ENCODE peak calls at places on chromosomes 6 and 20, in ten cellular contexts. One of them, this sample, is unnamed.

GRCh38 chr6:89564752-89565427 is 73.7 kb downstream of the LYRM2 start:
- DNase-seq in left cardiac atrium: no peak
- DNase-seq in aorta: no peak
- DNase-seq in mucosa of descending colon: no peak
- DNase-seq in fibroblast of mammary gland: peak; percentile 1
- DNase-seq in SHP77 treated with DMSO at 0.1 percent for 48 hours: no peak
- DNase-seq in effector memory CD4-positive, alpha-beta T cell: no peak
- DNase-seq in Ammon's horn: no peak
- DNase-seq in activated CD4-positive, alpha-beta T cell treated with anti-CD3 and anti-CD28 coated beads, Interleukin-2, amount 50 U/mL, for 4 hours: no peak
- DNase-seq in NCI-H446 treated with DMSO at 0.1 percent for 48 hours: no peak
- DNase-seq in this sample: no peak

GRCh38 chr20:4068708-4069107 is 53.4 kb upstream of the RNF24 start:
- DNase-seq in left cardiac atrium: no peak
- DNase-seq in aorta: no peak
- DNase-seq in mucosa of descending colon: no peak
- DNase-seq in fibroblast of mammary gland: peak; percentile 49
- DNase-seq in SHP77 treated with DMSO at 0.1 percent for 48 hours: no peak
- DNase-seq in effector memory CD4-positive, alpha-beta T cell: no peak
- DNase-seq in Ammon's horn: no peak
- DNase-seq in activated CD4-positive, alpha-beta T cell treated with anti-CD3 and anti-CD28 coated beads, Interleukin-2, amount 50 U/mL, for 4 hours: no peak
- DNase-seq in NCI-H446 treated with DMSO at 0.1 percent for 48 hours: no peak
- DNase-seq in this sample: no peak

GRCh38 chr20:58818585-58819285 is 32.0 kb downstream of the GNAS-AS1 start:
- DNase-seq in left cardiac atrium: no peak
- DNase-seq in aorta: no peak
- DNase-seq in mucosa of descending colon: no peak
- DNase-seq in fibroblast of mammary gland: no peak
- DNase-seq in SHP77 treated with DMSO at 0.1 percent for 48 hours: no peak
- DNase-seq in effector memory CD4-positive, alpha-beta T cell: no peak
- DNase-seq in Ammon's horn: no peak
- DNase-seq in activated CD4-positive, alpha-beta T cell treated with anti-CD3 and anti-CD28 coated beads, Interleukin-2, amount 50 U/mL, for 4 hours: no peak
- DNase-seq in NCI-H446 treated with DMSO at 0.1 percent for 48 hours: no peak
- DNase-seq in this sample: no peak

GRCh38 chr20:36802326-36803223 is 29.0 kb upstream of the DSN1 start:
- DNase-seq in left cardiac atrium: no peak
- DNase-seq in aorta: no peak
- DNase-seq in mucosa of descending colon: no peak
- DNase-seq in fibroblast of mammary gland: peak; percentile 84
- DNase-seq in SHP77 treated with DMSO at 0.1 percent for 48 hours: no peak
- DNase-seq in effector memory CD4-positive, alpha-beta T cell: no peak
- DNase-seq in Ammon's horn: no peak
- DNase-seq in activated CD4-positive, alpha-beta T cell treated with anti-CD3 and anti-CD28 coated beads, Interleukin-2, amount 50 U/mL, for 4 hours: no peak
- DNase-seq in NCI-H446 treated with DMSO at 0.1 percent for 48 hours: no peak
- DNase-seq in this sample: no peak

GRCh38 chr20:1619861-1620444 is at the start of gene SIRPB1:
- DNase-seq in left cardiac atrium: no peak
- DNase-seq in aorta: no peak
- DNase-seq in mucosa of descending colon: peak; percentile 29
- DNase-seq in fibroblast of mammary gland: no peak
- DNase-seq in SHP77 treated with DMSO at 0.1 percent for 48 hours: no peak
- DNase-seq in effector memory CD4-positive, alpha-beta T cell: no peak
- DNase-seq in Ammon's horn: peak; percentile 48
- DNase-seq in activated CD4-positive, alpha-beta T cell treated with anti-CD3 and anti-CD28 coated beads, Interleukin-2, amount 50 U/mL, for 4 hours: no peak
- DNase-seq in NCI-H446 treated with DMSO at 0.1 percent for 48 hours: no peak
- DNase-seq in this sample: no peak

GRCh38 chr6:39079726-39080125 is 31.1 kb downstream of the GLP1R start:
- DNase-seq in left cardiac atrium: no peak
- DNase-seq in aorta: no peak
- DNase-seq in mucosa of descending colon: no peak
- DNase-seq in fibroblast of mammary gland: no peak
- DNase-seq in SHP77 treated with DMSO at 0.1 percent for 48 hours: no peak
- DNase-seq in effector memory CD4-positive, alpha-beta T cell: no peak
- DNase-seq in Ammon's horn: no peak
- DNase-seq in activated CD4-positive, alpha-beta T cell treated with anti-CD3 and anti-CD28 coated beads, Interleukin-2, amount 50 U/mL, for 4 hours: no peak
- DNase-seq in NCI-H446 treated with DMSO at 0.1 percent for 48 hours: no peak
- DNase-seq in this sample: no peak

GRCh38 chr6:127347188-127347587 is 3.8 kb upstream of the ECHDC1 start:
- DNase-seq in left cardiac atrium: no peak
- DNase-seq in aorta: no peak
- DNase-seq in mucosa of descending colon: no peak
- DNase-seq in fibroblast of mammary gland: peak; percentile 66
- DNase-seq in SHP77 treated with DMSO at 0.1 percent for 48 hours: no peak
- DNase-seq in effector memory CD4-positive, alpha-beta T cell: no peak
- DNase-seq in Ammon's horn: no peak
- DNase-seq in activated CD4-positive, alpha-beta T cell treated with anti-CD3 and anti-CD28 coated beads, Interleukin-2, amount 50 U/mL, for 4 hours: no peak
- DNase-seq in NCI-H446 treated with DMSO at 0.1 percent for 48 hours: no peak
- DNase-seq in this sample: no peak

GRCh38 chr6:88120635-88121034 is 45.5 kb downstream of the CNR1 start:
- DNase-seq in left cardiac atrium: no peak
- DNase-seq in aorta: no peak
- DNase-seq in mucosa of descending colon: no peak
- DNase-seq in fibroblast of mammary gland: no peak
- DNase-seq in SHP77 treated with DMSO at 0.1 percent for 48 hours: no peak
- DNase-seq in effector memory CD4-positive, alpha-beta T cell: no peak
- DNase-seq in Ammon's horn: no peak
- DNase-seq in activated CD4-positive, alpha-beta T cell treated with anti-CD3 and anti-CD28 coated beads, Interleukin-2, amount 50 U/mL, for 4 hours: no peak
- DNase-seq in NCI-H446 treated with DMSO at 0.1 percent for 48 hours: no peak
- DNase-seq in this sample: no peak

GRCh38 chr6:92945799-92946198 is 473.6 kb downstream of the EPHA7 start:
- DNase-seq in left cardiac atrium: no peak
- DNase-seq in aorta: no peak
- DNase-seq in mucosa of descending colon: no peak
- DNase-seq in fibroblast of mammary gland: no peak
- DNase-seq in SHP77 treated with DMSO at 0.1 percent for 48 hours: no peak
- DNase-seq in effector memory CD4-positive, alpha-beta T cell: no peak
- DNase-seq in Ammon's horn: no peak
- DNase-seq in activated CD4-positive, alpha-beta T cell treated with anti-CD3 and anti-CD28 coated beads, Interleukin-2, amount 50 U/mL, for 4 hours: no peak
- DNase-seq in NCI-H446 treated with DMSO at 0.1 percent for 48 hours: no peak
- DNase-seq in this sample: no peak

GRCh38 chr20:21096321-21097043 is 9.7 kb downstream of the LINC00237 start:
- DNase-seq in left cardiac atrium: no peak
- DNase-seq in aorta: no peak
- DNase-seq in mucosa of descending colon: no peak
- DNase-seq in fibroblast of mammary gland: peak; percentile 40
- DNase-seq in SHP77 treated with DMSO at 0.1 percent for 48 hours: peak; percentile 48
- DNase-seq in effector memory CD4-positive, alpha-beta T cell: no peak
- DNase-seq in Ammon's horn: peak; percentile 84
- DNase-seq in activated CD4-positive, alpha-beta T cell treated with anti-CD3 and anti-CD28 coated beads, Interleukin-2, amount 50 U/mL, for 4 hours: no peak
- DNase-seq in NCI-H446 treated with DMSO at 0.1 percent for 48 hours: peak; percentile 32
- DNase-seq in this sample: peak; percentile 72

GRCh38 chr6:126672654-126673053 is 332.7 kb downstream of the CENPW start:
- DNase-seq in left cardiac atrium: no peak
- DNase-seq in aorta: no peak
- DNase-seq in mucosa of descending colon: no peak
- DNase-seq in fibroblast of mammary gland: peak; percentile 76
- DNase-seq in SHP77 treated with DMSO at 0.1 percent for 48 hours: no peak
- DNase-seq in effector memory CD4-positive, alpha-beta T cell: no peak
- DNase-seq in Ammon's horn: no peak
- DNase-seq in activated CD4-positive, alpha-beta T cell treated with anti-CD3 and anti-CD28 coated beads, Interleukin-2, amount 50 U/mL, for 4 hours: no peak
- DNase-seq in NCI-H446 treated with DMSO at 0.1 percent for 48 hours: no peak
- DNase-seq in this sample: no peak

GRCh38 chr6:10838794-10839333 is 525 bp upstream of the MAK start:
- DNase-seq in left cardiac atrium: no peak
- DNase-seq in aorta: no peak
- DNase-seq in mucosa of descending colon: no peak
- DNase-seq in fibroblast of mammary gland: no peak
- DNase-seq in SHP77 treated with DMSO at 0.1 percent for 48 hours: no peak
- DNase-seq in effector memory CD4-positive, alpha-beta T cell: no peak
- DNase-seq in Ammon's horn: no peak
- DNase-seq in activated CD4-positive, alpha-beta T cell treated with anti-CD3 and anti-CD28 coated beads, Interleukin-2, amount 50 U/mL, for 4 hours: no peak
- DNase-seq in NCI-H446 treated with DMSO at 0.1 percent for 48 hours: no peak
- DNase-seq in this sample: no peak

GRCh38 chr6:111731404-111732195 is 125.9 kb upstream of the TRAF3IP2 start:
- DNase-seq in left cardiac atrium: no peak
- DNase-seq in aorta: no peak
- DNase-seq in mucosa of descending colon: no peak
- DNase-seq in fibroblast of mammary gland: no peak
- DNase-seq in SHP77 treated with DMSO at 0.1 percent for 48 hours: no peak
- DNase-seq in effector memory CD4-positive, alpha-beta T cell: no peak
- DNase-seq in Ammon's horn: no peak
- DNase-seq in activated CD4-positive, alpha-beta T cell treated with anti-CD3 and anti-CD28 coated beads, Interleukin-2, amount 50 U/mL, for 4 hours: no peak
- DNase-seq in NCI-H446 treated with DMSO at 0.1 percent for 48 hours: no peak
- DNase-seq in this sample: no peak

GRCh38 chr6:71419954-71420692 is 131.5 kb downstream of the OGFRL1 start:
- DNase-seq in left cardiac atrium: peak; percentile 63
- DNase-seq in aorta: peak; percentile 62
- DNase-seq in mucosa of descending colon: peak; percentile 9
- DNase-seq in fibroblast of mammary gland: peak; percentile 30
- DNase-seq in SHP77 treated with DMSO at 0.1 percent for 48 hours: no peak
- DNase-seq in effector memory CD4-positive, alpha-beta T cell: no peak
- DNase-seq in Ammon's horn: peak; percentile 40
- DNase-seq in activated CD4-positive, alpha-beta T cell treated with anti-CD3 and anti-CD28 coated beads, Interleukin-2, amount 50 U/mL, for 4 hours: no peak
- DNase-seq in NCI-H446 treated with DMSO at 0.1 percent for 48 hours: no peak
- DNase-seq in this sample: peak; percentile 42

GRCh38 chr20:46243707-46244628 is 64.3 kb downstream of the CDH22 start:
- DNase-seq in left cardiac atrium: no peak
- DNase-seq in aorta: no peak
- DNase-seq in mucosa of descending colon: no peak
- DNase-seq in fibroblast of mammary gland: peak; percentile 53
- DNase-seq in SHP77 treated with DMSO at 0.1 percent for 48 hours: no peak
- DNase-seq in effector memory CD4-positive, alpha-beta T cell: no peak
- DNase-seq in Ammon's horn: no peak
- DNase-seq in activated CD4-positive, alpha-beta T cell treated with anti-CD3 and anti-CD28 coated beads, Interleukin-2, amount 50 U/mL, for 4 hours: no peak
- DNase-seq in NCI-H446 treated with DMSO at 0.1 percent for 48 hours: no peak
- DNase-seq in this sample: no peak

GRCh38 chr6:89067796-89068195 is 12.8 kb upstream of the PNRC1 start:
- DNase-seq in left cardiac atrium: no peak
- DNase-seq in aorta: no peak
- DNase-seq in mucosa of descending colon: no peak
- DNase-seq in fibroblast of mammary gland: peak; percentile 38
- DNase-seq in SHP77 treated with DMSO at 0.1 percent for 48 hours: no peak
- DNase-seq in effector memory CD4-positive, alpha-beta T cell: no peak
- DNase-seq in Ammon's horn: no peak
- DNase-seq in activated CD4-positive, alpha-beta T cell treated with anti-CD3 and anti-CD28 coated beads, Interleukin-2, amount 50 U/mL, for 4 hours: no peak
- DNase-seq in NCI-H446 treated with DMSO at 0.1 percent for 48 hours: no peak
- DNase-seq in this sample: peak; percentile 49

GRCh38 chr6:113763883-113764282 is 93.3 kb upstream of the MARCKS start:
- DNase-seq in left cardiac atrium: no peak
- DNase-seq in aorta: no peak
- DNase-seq in mucosa of descending colon: no peak
- DNase-seq in fibroblast of mammary gland: peak; percentile 90
- DNase-seq in SHP77 treated with DMSO at 0.1 percent for 48 hours: no peak
- DNase-seq in effector memory CD4-positive, alpha-beta T cell: no peak
- DNase-seq in Ammon's horn: no peak
- DNase-seq in activated CD4-positive, alpha-beta T cell treated with anti-CD3 and anti-CD28 coated beads, Interleukin-2, amount 50 U/mL, for 4 hours: no peak
- DNase-seq in NCI-H446 treated with DMSO at 0.1 percent for 48 hours: no peak
- DNase-seq in this sample: no peak

GRCh38 chr6:73341335-73341734 is 12.7 kb downstream of the DPPA5 start:
- DNase-seq in left cardiac atrium: no peak
- DNase-seq in aorta: no peak
- DNase-seq in mucosa of descending colon: no peak
- DNase-seq in fibroblast of mammary gland: no peak
- DNase-seq in SHP77 treated with DMSO at 0.1 percent for 48 hours: no peak
- DNase-seq in effector memory CD4-positive, alpha-beta T cell: no peak
- DNase-seq in Ammon's horn: no peak
- DNase-seq in activated CD4-positive, alpha-beta T cell treated with anti-CD3 and anti-CD28 coated beads, Interleukin-2, amount 50 U/mL, for 4 hours: no peak
- DNase-seq in NCI-H446 treated with DMSO at 0.1 percent for 48 hours: no peak
- DNase-seq in this sample: no peak

GRCh38 chr6:163288915-163289314 is 125.6 kb upstream of the QKI start:
- DNase-seq in left cardiac atrium: peak; percentile 33
- DNase-seq in aorta: no peak
- DNase-seq in mucosa of descending colon: no peak
- DNase-seq in fibroblast of mammary gland: no peak
- DNase-seq in SHP77 treated with DMSO at 0.1 percent for 48 hours: no peak
- DNase-seq in effector memory CD4-positive, alpha-beta T cell: no peak
- DNase-seq in Ammon's horn: no peak
- DNase-seq in activated CD4-positive, alpha-beta T cell treated with anti-CD3 and anti-CD28 coated beads, Interleukin-2, amount 50 U/mL, for 4 hours: no peak
- DNase-seq in NCI-H446 treated with DMSO at 0.1 percent for 48 hours: no peak
- DNase-seq in this sample: no peak

GRCh38 chr20:41173791-41174341 is 36.5 kb downstream of the PLCG1 start:
- DNase-seq in left cardiac atrium: no peak
- DNase-seq in aorta: no peak
- DNase-seq in mucosa of descending colon: no peak
- DNase-seq in fibroblast of mammary gland: no peak
- DNase-seq in SHP77 treated with DMSO at 0.1 percent for 48 hours: no peak
- DNase-seq in effector memory CD4-positive, alpha-beta T cell: no peak
- DNase-seq in Ammon's horn: peak; percentile 0
- DNase-seq in activated CD4-positive, alpha-beta T cell treated with anti-CD3 and anti-CD28 coated beads, Interleukin-2, amount 50 U/mL, for 4 hours: no peak
- DNase-seq in NCI-H446 treated with DMSO at 0.1 percent for 48 hours: no peak
- DNase-seq in this sample: no peak

GRCh38 chr20:52230406-52230805 is 38.8 kb upstream of the ZFP64 start:
- DNase-seq in left cardiac atrium: no peak
- DNase-seq in aorta: no peak
- DNase-seq in mucosa of descending colon: peak; percentile 17
- DNase-seq in fibroblast of mammary gland: peak; percentile 66
- DNase-seq in SHP77 treated with DMSO at 0.1 percent for 48 hours: no peak
- DNase-seq in effector memory CD4-positive, alpha-beta T cell: no peak
- DNase-seq in Ammon's horn: no peak
- DNase-seq in activated CD4-positive, alpha-beta T cell treated with anti-CD3 and anti-CD28 coated beads, Interleukin-2, amount 50 U/mL, for 4 hours: no peak
- DNase-seq in NCI-H446 treated with DMSO at 0.1 percent for 48 hours: no peak
- DNase-seq in this sample: no peak

GRCh38 chr20:23340524-23340923 is 10.1 kb upstream of the NXT1 start:
- DNase-seq in left cardiac atrium: peak; percentile 77
- DNase-seq in aorta: peak; percentile 76
- DNase-seq in mucosa of descending colon: peak; percentile 53
- DNase-seq in fibroblast of mammary gland: peak; percentile 76
- DNase-seq in SHP77 treated with DMSO at 0.1 percent for 48 hours: peak; percentile 62
- DNase-seq in effector memory CD4-positive, alpha-beta T cell: no peak
- DNase-seq in Ammon's horn: peak; percentile 89
- DNase-seq in activated CD4-positive, alpha-beta T cell treated with anti-CD3 and anti-CD28 coated beads, Interleukin-2, amount 50 U/mL, for 4 hours: no peak
- DNase-seq in NCI-H446 treated with DMSO at 0.1 percent for 48 hours: peak; percentile 24
- DNase-seq in this sample: peak; percentile 43

GRCh38 chr6:75282706-75283105 is 1.9 kb downstream of the TMEM30A start:
- DNase-seq in left cardiac atrium: no peak
- DNase-seq in aorta: no peak
- DNase-seq in mucosa of descending colon: no peak
- DNase-seq in fibroblast of mammary gland: no peak
- DNase-seq in SHP77 treated with DMSO at 0.1 percent for 48 hours: no peak
- DNase-seq in effector memory CD4-positive, alpha-beta T cell: no peak
- DNase-seq in Ammon's horn: no peak
- DNase-seq in activated CD4-positive, alpha-beta T cell treated with anti-CD3 and anti-CD28 coated beads, Interleukin-2, amount 50 U/mL, for 4 hours: no peak
- DNase-seq in NCI-H446 treated with DMSO at 0.1 percent for 48 hours: no peak
- DNase-seq in this sample: no peak

GRCh38 chr6:149130093-149130872 is 187.2 kb upstream of the TAB2 start:
- DNase-seq in left cardiac atrium: no peak
- DNase-seq in aorta: no peak
- DNase-seq in mucosa of descending colon: no peak
- DNase-seq in fibroblast of mammary gland: peak; percentile 9
- DNase-seq in SHP77 treated with DMSO at 0.1 percent for 48 hours: no peak
- DNase-seq in effector memory CD4-positive, alpha-beta T cell: no peak
- DNase-seq in Ammon's horn: no peak
- DNase-seq in activated CD4-positive, alpha-beta T cell treated with anti-CD3 and anti-CD28 coated beads, Interleukin-2, amount 50 U/mL, for 4 hours: no peak
- DNase-seq in NCI-H446 treated with DMSO at 0.1 percent for 48 hours: no peak
- DNase-seq in this sample: no peak

GRCh38 chr6:36095497-36096391 is 34.6 kb upstream of the MAPK13 start:
- DNase-seq in left cardiac atrium: no peak
- DNase-seq in aorta: no peak
- DNase-seq in mucosa of descending colon: peak; percentile 85
- DNase-seq in fibroblast of mammary gland: no peak
- DNase-seq in SHP77 treated with DMSO at 0.1 percent for 48 hours: no peak
- DNase-seq in effector memory CD4-positive, alpha-beta T cell: no peak
- DNase-seq in Ammon's horn: no peak
- DNase-seq in activated CD4-positive, alpha-beta T cell treated with anti-CD3 and anti-CD28 coated beads, Interleukin-2, amount 50 U/mL, for 4 hours: no peak
- DNase-seq in NCI-H446 treated with DMSO at 0.1 percent for 48 hours: no peak
- DNase-seq in this sample: no peak

GRCh38 chr20:53874706-53875105 is 195.7 kb downstream of the BCAS1 start:
- DNase-seq in left cardiac atrium: no peak
- DNase-seq in aorta: no peak
- DNase-seq in mucosa of descending colon: no peak
- DNase-seq in fibroblast of mammary gland: no peak
- DNase-seq in SHP77 treated with DMSO at 0.1 percent for 48 hours: no peak
- DNase-seq in effector memory CD4-positive, alpha-beta T cell: no peak
- DNase-seq in Ammon's horn: no peak
- DNase-seq in activated CD4-positive, alpha-beta T cell treated with anti-CD3 and anti-CD28 coated beads, Interleukin-2, amount 50 U/mL, for 4 hours: no peak
- DNase-seq in NCI-H446 treated with DMSO at 0.1 percent for 48 hours: no peak
- DNase-seq in this sample: no peak

GRCh38 chr6:47062346-47062745 is 20.2 kb upstream of the ADGRF1 start:
- DNase-seq in left cardiac atrium: no peak
- DNase-seq in aorta: no peak
- DNase-seq in mucosa of descending colon: no peak
- DNase-seq in fibroblast of mammary gland: no peak
- DNase-seq in SHP77 treated with DMSO at 0.1 percent for 48 hours: no peak
- DNase-seq in effector memory CD4-positive, alpha-beta T cell: no peak
- DNase-seq in Ammon's horn: no peak
- DNase-seq in activated CD4-positive, alpha-beta T cell treated with anti-CD3 and anti-CD28 coated beads, Interleukin-2, amount 50 U/mL, for 4 hours: no peak
- DNase-seq in NCI-H446 treated with DMSO at 0.1 percent for 48 hours: no peak
- DNase-seq in this sample: no peak

GRCh38 chr6:43773050-43773956 is 3.3 kb downstream of the VEGFA start:
- DNase-seq in left cardiac atrium: peak; percentile 65
- DNase-seq in aorta: peak; percentile 64
- DNase-seq in mucosa of descending colon: peak; percentile 80
- DNase-seq in fibroblast of mammary gland: peak; percentile 63
- DNase-seq in SHP77 treated with DMSO at 0.1 percent for 48 hours: no peak
- DNase-seq in effector memory CD4-positive, alpha-beta T cell: no peak
- DNase-seq in Ammon's horn: no peak
- DNase-seq in activated CD4-positive, alpha-beta T cell treated with anti-CD3 and anti-CD28 coated beads, Interleukin-2, amount 50 U/mL, for 4 hours: peak; percentile 36
- DNase-seq in NCI-H446 treated with DMSO at 0.1 percent for 48 hours: peak; percentile 17
- DNase-seq in this sample: no peak